ENCODE peak calls at places on chromosomes 6 and 20, in nine cellular contexts. One of them, this sample, is unnamed.
A peak's percentile ranks its signal among the peaks of the same experiment; 100 is the strongest.

GRCh38 chr6:5752282-5752681 is 254.4 kb downstream of the NRN1 start:
- DNase-seq in heart right ventricle: no peak
- DNase-seq in hepatocyte: no peak
- DNase-seq in transverse colon: no peak
- DNase-seq in right atrium auricular region: no peak
- DNase-seq in pancreas: no peak
- DNase-seq in cardiac muscle cell: peak; percentile 45
- DNase-seq in heart left ventricle: no peak
- DNase-seq in OCI-LY7: no peak
- DNase-seq in this sample: no peak

GRCh38 chr20:38260025-38260377 is 534 bp downstream of the KIAA1755 start:
- DNase-seq in heart right ventricle: no peak
- DNase-seq in hepatocyte: no peak
- DNase-seq in transverse colon: no peak
- DNase-seq in right atrium auricular region: no peak
- DNase-seq in pancreas: no peak
- DNase-seq in cardiac muscle cell: no peak
- DNase-seq in heart left ventricle: no peak
- DNase-seq in OCI-LY7: no peak
- DNase-seq in this sample: no peak

GRCh38 chr6:128278876-128279275 is 241.5 kb downstream of the PTPRK start:
- DNase-seq in heart right ventricle: no peak
- DNase-seq in hepatocyte: no peak
- DNase-seq in transverse colon: no peak
- DNase-seq in right atrium auricular region: no peak
- DNase-seq in pancreas: no peak
- DNase-seq in cardiac muscle cell: peak; percentile 64
- DNase-seq in heart left ventricle: no peak
- DNase-seq in OCI-LY7: no peak
- DNase-seq in this sample: no peak

GRCh38 chr6:71248306-71248705 is 40.3 kb upstream of the OGFRL1 start:
- DNase-seq in heart right ventricle: no peak
- DNase-seq in hepatocyte: peak; percentile 26
- DNase-seq in transverse colon: no peak
- DNase-seq in right atrium auricular region: no peak
- DNase-seq in pancreas: no peak
- DNase-seq in cardiac muscle cell: no peak
- DNase-seq in heart left ventricle: no peak
- DNase-seq in OCI-LY7: peak; percentile 83
- DNase-seq in this sample: no peak

GRCh38 chr6:34391023-34391485 is 1.4 kb downstream of the NUDT3 start:
- DNase-seq in heart right ventricle: no peak
- DNase-seq in hepatocyte: peak; percentile 31
- DNase-seq in transverse colon: peak; percentile 35
- DNase-seq in right atrium auricular region: no peak
- DNase-seq in pancreas: peak; percentile 27
- DNase-seq in cardiac muscle cell: peak; percentile 41
- DNase-seq in heart left ventricle: peak; percentile 25
- DNase-seq in OCI-LY7: peak; percentile 36
- DNase-seq in this sample: peak; percentile 70

GRCh38 chr6:111478749-111479148 is 4.3 kb downstream of the REV3L start:
- DNase-seq in heart right ventricle: no peak
- DNase-seq in hepatocyte: peak; percentile 40
- DNase-seq in transverse colon: no peak
- DNase-seq in right atrium auricular region: no peak
- DNase-seq in pancreas: no peak
- DNase-seq in cardiac muscle cell: no peak
- DNase-seq in heart left ventricle: no peak
- DNase-seq in OCI-LY7: peak; percentile 74
- DNase-seq in this sample: no peak

GRCh38 chr20:62891111-62891510 is 29.5 kb upstream of the TCFL5 start:
- DNase-seq in heart right ventricle: no peak
- DNase-seq in hepatocyte: no peak
- DNase-seq in transverse colon: no peak
- DNase-seq in right atrium auricular region: no peak
- DNase-seq in pancreas: no peak
- DNase-seq in cardiac muscle cell: no peak
- DNase-seq in heart left ventricle: no peak
- DNase-seq in OCI-LY7: no peak
- DNase-seq in this sample: no peak

GRCh38 chr20:44656447-44656846 is 4.9 kb upstream of the ADA start:
- DNase-seq in heart right ventricle: no peak
- DNase-seq in hepatocyte: no peak
- DNase-seq in transverse colon: no peak
- DNase-seq in right atrium auricular region: no peak
- DNase-seq in pancreas: no peak
- DNase-seq in cardiac muscle cell: no peak
- DNase-seq in heart left ventricle: no peak
- DNase-seq in OCI-LY7: no peak
- DNase-seq in this sample: no peak

GRCh38 chr6:9360881-9361280 is 925.5 kb upstream of the SLC35B3 start:
- DNase-seq in heart right ventricle: no peak
- DNase-seq in hepatocyte: no peak
- DNase-seq in transverse colon: no peak
- DNase-seq in right atrium auricular region: no peak
- DNase-seq in pancreas: no peak
- DNase-seq in cardiac muscle cell: no peak
- DNase-seq in heart left ventricle: no peak
- DNase-seq in OCI-LY7: no peak
- DNase-seq in this sample: no peak

GRCh38 chr6:13924146-13924948 is 405 bp upstream of the RNF182 start:
- DNase-seq in heart right ventricle: peak; percentile 38
- DNase-seq in hepatocyte: peak; percentile 74
- DNase-seq in transverse colon: no peak
- DNase-seq in right atrium auricular region: no peak
- DNase-seq in pancreas: peak; percentile 40
- DNase-seq in cardiac muscle cell: peak; percentile 78
- DNase-seq in heart left ventricle: peak; percentile 25
- DNase-seq in OCI-LY7: no peak
- DNase-seq in this sample: no peak

GRCh38 chr6:90123796-90124195 is 172.8 kb downstream of the BACH2 start:
- DNase-seq in heart right ventricle: no peak
- DNase-seq in hepatocyte: no peak
- DNase-seq in transverse colon: no peak
- DNase-seq in right atrium auricular region: no peak
- DNase-seq in pancreas: no peak
- DNase-seq in cardiac muscle cell: no peak
- DNase-seq in heart left ventricle: no peak
- DNase-seq in OCI-LY7: no peak
- DNase-seq in this sample: no peak

GRCh38 chr20:20266552-20266951 is 101.4 kb upstream of the INSM1 start:
- DNase-seq in heart right ventricle: no peak
- DNase-seq in hepatocyte: no peak
- DNase-seq in transverse colon: no peak
- DNase-seq in right atrium auricular region: no peak
- DNase-seq in pancreas: no peak
- DNase-seq in cardiac muscle cell: no peak
- DNase-seq in heart left ventricle: no peak
- DNase-seq in OCI-LY7: no peak
- DNase-seq in this sample: no peak

GRCh38 chr6:46746691-46747090 is at the start of gene ANKRD66:
- DNase-seq in heart right ventricle: no peak
- DNase-seq in hepatocyte: no peak
- DNase-seq in transverse colon: no peak
- DNase-seq in right atrium auricular region: no peak
- DNase-seq in pancreas: no peak
- DNase-seq in cardiac muscle cell: no peak
- DNase-seq in heart left ventricle: no peak
- DNase-seq in OCI-LY7: no peak
- DNase-seq in this sample: no peak

DNA sequence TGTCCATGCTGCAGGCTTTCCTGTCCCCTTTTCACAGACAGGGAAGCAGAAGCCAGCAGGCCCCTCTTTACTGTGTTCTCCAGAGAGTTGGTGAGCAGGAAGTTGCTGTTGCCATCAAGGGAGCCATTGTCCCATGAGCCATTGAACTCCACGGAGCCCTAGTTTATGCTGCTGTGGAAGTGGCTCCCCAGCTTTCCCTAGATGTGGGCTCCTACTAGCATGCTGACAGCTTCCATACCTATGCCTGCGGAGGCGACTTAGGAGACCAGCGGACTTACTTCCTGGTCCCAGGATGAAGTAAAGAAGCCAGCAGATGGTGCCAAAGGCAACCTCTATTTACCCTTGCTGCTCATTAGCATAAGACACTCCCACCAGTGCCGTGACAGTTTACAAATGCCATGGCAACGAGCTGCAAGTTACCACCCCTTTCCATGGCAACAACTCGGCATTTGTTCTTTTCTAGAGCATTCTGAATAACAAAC is 30.8 kb upstream of the FKBP1A start:
- DNase-seq in heart right ventricle: no peak
- DNase-seq in hepatocyte: peak; percentile 84
- DNase-seq in transverse colon: peak; percentile 65
- DNase-seq in right atrium auricular region: no peak
- DNase-seq in pancreas: peak; percentile 34
- DNase-seq in cardiac muscle cell: peak; percentile 43
- DNase-seq in heart left ventricle: no peak
- DNase-seq in OCI-LY7: peak; percentile 34
- DNase-seq in this sample: no peak
- TF ChIP-seq CTCF in heart right ventricle: peak; percentile 14
- TF ChIP-seq CTCF in hepatocyte: peak; percentile 29
- TF ChIP-seq CTCF in transverse colon: no peak
- TF ChIP-seq CTCF in right atrium auricular region: no peak
- TF ChIP-seq CTCF in pancreas: no peak
- TF ChIP-seq CTCF in cardiac muscle cell: peak; percentile 26
- TF ChIP-seq CTCF in heart left ventricle: no peak
- TF ChIP-seq CTCF in OCI-LY7: peak; percentile 34
- TF ChIP-seq CTCF in this sample: no peak

GRCh38 chr6:108623995-108624394 is 63.3 kb downstream of the FOXO3 start:
- DNase-seq in heart right ventricle: no peak
- DNase-seq in hepatocyte: no peak
- DNase-seq in transverse colon: no peak
- DNase-seq in right atrium auricular region: no peak
- DNase-seq in pancreas: no peak
- DNase-seq in cardiac muscle cell: no peak
- DNase-seq in heart left ventricle: no peak
- DNase-seq in OCI-LY7: no peak
- DNase-seq in this sample: no peak

GRCh38 chr6:108630050-108630714 is 69.5 kb downstream of the FOXO3 start:
- DNase-seq in heart right ventricle: no peak
- DNase-seq in hepatocyte: no peak
- DNase-seq in transverse colon: no peak
- DNase-seq in right atrium auricular region: no peak
- DNase-seq in pancreas: no peak
- DNase-seq in cardiac muscle cell: no peak
- DNase-seq in heart left ventricle: no peak
- DNase-seq in OCI-LY7: no peak
- DNase-seq in this sample: no peak

GRCh38 chr6:108626777-108627176 is 66.1 kb downstream of the FOXO3 start:
- DNase-seq in heart right ventricle: no peak
- DNase-seq in hepatocyte: no peak
- DNase-seq in transverse colon: no peak
- DNase-seq in right atrium auricular region: no peak
- DNase-seq in pancreas: no peak
- DNase-seq in cardiac muscle cell: no peak
- DNase-seq in heart left ventricle: no peak
- DNase-seq in OCI-LY7: no peak
- DNase-seq in this sample: no peak

GRCh38 chr6:108632441-108632840 is 71.7 kb downstream of the FOXO3 start:
- DNase-seq in heart right ventricle: no peak
- DNase-seq in hepatocyte: no peak
- DNase-seq in transverse colon: no peak
- DNase-seq in right atrium auricular region: no peak
- DNase-seq in pancreas: no peak
- DNase-seq in cardiac muscle cell: no peak
- DNase-seq in heart left ventricle: no peak
- DNase-seq in OCI-LY7: no peak
- DNase-seq in this sample: no peak

GRCh38 chr6:108627692-108628565 is 67.2 kb downstream of the FOXO3 start:
- DNase-seq in heart right ventricle: no peak
- DNase-seq in hepatocyte: no peak
- DNase-seq in transverse colon: no peak
- DNase-seq in right atrium auricular region: no peak
- DNase-seq in pancreas: no peak
- DNase-seq in cardiac muscle cell: no peak
- DNase-seq in heart left ventricle: no peak
- DNase-seq in OCI-LY7: no peak
- DNase-seq in this sample: no peak
- H3K4me1 ChIP-seq in heart right ventricle: peaks cover 100% of the 10 kb centered on the region
- H3K4me1 ChIP-seq in hepatocyte: peaks cover 39% of the 10 kb centered on the region
- H3K4me1 ChIP-seq in transverse colon: peaks cover 33% of the 10 kb centered on the region
- H3K4me1 ChIP-seq in right atrium auricular region: peaks cover 83% of the 10 kb centered on the region
- H3K4me1 ChIP-seq in pancreas: peaks cover 33% of the 10 kb centered on the region
- H3K4me1 ChIP-seq in cardiac muscle cell: peaks cover 4% of the 10 kb centered on the region
- H3K4me1 ChIP-seq in heart left ventricle: peaks cover 23% of the 10 kb centered on the region
- H3K4me1 ChIP-seq in OCI-LY7: no peaks in the 10 kb centered on the region
- H3K4me1 ChIP-seq in this sample: peaks cover 32% of the 10 kb centered on the region

DNA sequence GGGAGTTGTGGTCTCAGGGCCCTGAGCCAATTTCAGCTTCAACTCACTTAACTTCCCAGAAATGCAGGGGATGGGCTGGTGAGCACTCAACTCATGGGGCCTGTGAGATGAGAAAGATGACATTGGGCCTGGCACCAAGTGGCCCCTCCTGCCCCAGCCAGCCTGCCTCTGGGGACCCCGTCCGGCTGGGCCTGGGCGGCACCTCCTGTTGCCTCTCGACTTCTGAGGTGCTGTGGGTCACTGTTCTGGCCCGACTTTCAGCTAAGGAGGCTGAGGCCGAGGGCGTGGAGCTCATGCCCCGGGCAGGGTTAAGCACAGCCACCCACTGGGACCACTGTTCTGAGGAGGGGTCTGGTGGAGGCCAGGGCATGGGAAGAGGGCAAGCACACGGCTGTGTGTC is 6.7 kb downstream of the RGS19 start:
- DNase-seq in heart right ventricle: no peak
- DNase-seq in hepatocyte: no peak
- DNase-seq in transverse colon: no peak
- DNase-seq in right atrium auricular region: no peak
- DNase-seq in pancreas: no peak
- DNase-seq in cardiac muscle cell: no peak
- DNase-seq in heart left ventricle: no peak
- DNase-seq in OCI-LY7: no peak
- DNase-seq in this sample: no peak
- H3K27ac ChIP-seq in heart right ventricle: no peak overlapping the region
- H3K27ac ChIP-seq in hepatocyte: no peak overlapping the region
- H3K27ac ChIP-seq in transverse colon: no peak overlapping the region
- H3K27ac ChIP-seq in right atrium auricular region: no peak overlapping the region
- H3K27ac ChIP-seq in pancreas: no peak overlapping the region
- H3K27ac ChIP-seq in cardiac muscle cell: no peak overlapping the region
- H3K27ac ChIP-seq in heart left ventricle: no peak overlapping the region
- H3K27ac ChIP-seq in OCI-LY7: no peak overlapping the region
- H3K27ac ChIP-seq in this sample: no peak overlapping the region

DNA sequence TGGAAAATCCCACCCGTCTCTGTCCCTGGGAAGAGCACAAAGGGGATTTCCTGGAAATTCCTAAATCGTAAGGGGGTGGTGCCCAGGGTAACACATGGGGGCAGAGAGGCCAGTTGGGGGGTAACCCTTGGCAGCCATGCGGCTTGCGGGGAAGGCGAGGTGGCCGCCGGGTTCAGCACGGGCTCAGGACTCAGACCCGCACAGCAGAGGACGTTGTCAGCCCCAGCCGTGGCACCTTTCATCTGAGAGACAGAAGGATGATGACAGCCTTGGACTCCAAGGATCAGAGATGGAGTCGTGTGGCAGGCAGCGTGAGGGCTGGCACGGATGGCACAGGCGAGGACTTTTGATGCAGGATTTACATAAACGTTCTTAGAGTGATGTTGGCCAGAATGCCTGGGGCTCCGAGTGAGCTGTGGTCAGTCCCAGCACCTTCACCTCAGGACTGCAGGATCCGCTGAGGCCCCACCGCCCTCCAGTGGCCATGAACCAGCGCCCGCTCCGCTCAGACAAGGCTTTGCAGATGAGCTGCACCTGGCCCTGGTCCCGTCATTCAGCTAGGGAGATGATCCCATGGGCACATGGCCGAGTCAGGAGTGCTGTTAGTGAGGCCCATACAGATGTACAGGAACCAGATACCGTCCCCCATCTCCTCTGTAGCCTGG is 190.3 kb downstream of the TAF4 start:
- DNase-seq in heart right ventricle: peak; percentile 4
- DNase-seq in hepatocyte: no peak
- DNase-seq in transverse colon: no peak
- DNase-seq in right atrium auricular region: no peak
- DNase-seq in pancreas: no peak
- DNase-seq in cardiac muscle cell: peak; percentile 34
- DNase-seq in heart left ventricle: no peak
- DNase-seq in OCI-LY7: no peak
- DNase-seq in this sample: no peak
- TF ChIP-seq CTCF in heart right ventricle: no peak
- TF ChIP-seq CTCF in hepatocyte: no peak
- TF ChIP-seq CTCF in transverse colon: no peak
- TF ChIP-seq CTCF in right atrium auricular region: no peak
- TF ChIP-seq CTCF in pancreas: no peak
- TF ChIP-seq CTCF in cardiac muscle cell: no peak
- TF ChIP-seq CTCF in heart left ventricle: no peak
- TF ChIP-seq CTCF in OCI-LY7: no peak
- TF ChIP-seq CTCF in this sample: no peak